ENCODE peak calls at places on chromosomes 16 and 17, in eight cellular contexts. B, M, F, L, T, Q, O and D are unnamed samples.

GRCh38 chr17:8522577-8522976 is 86.9 kb downstream of the NDEL1 start:
- DNase-seq in T (no peak), Q (no peak), M (no peak), L (no peak), F (no peak), B (no peak), O (no peak), D (no peak)

GRCh38 chr17:77424585-77425344 is 284.0 kb downstream of the SEC14L1 start:
- DNase-seq in O (no peak), Q (no peak), F (peak), L (no peak), B (peak), M (peak), T (no peak), D (no peak)

GRCh38 chr17:5580367-5580766 is 3.9 kb downstream of the NLRP1 start:
- DNase-seq in B (no peak), M (no peak), L (no peak), Q (no peak), F (no peak), O (no peak), T (no peak), D (no peak)

GRCh38 chr17:9498490-9498889 is 77.1 kb downstream of the STX8 start:
- DNase-seq in Q (no peak), T (no peak), F (no peak), O (no peak), L (no peak), M (no peak), B (no peak), D (no peak)

GRCh38 chr17:47816947-47817346 is 4.6 kb downstream of the OSBPL7 start:
- DNase-seq in O (no peak), M (no peak), B (no peak), Q (no peak), T (no peak), L (no peak), F (no peak), D (no peak)

GRCh38 chr17:8015957-8016631 is 13.7 kb downstream of the GUCY2D start:
- DNase-seq in M (no peak), B (no peak), F (no peak), L (no peak), T (no peak), Q (no peak), O (no peak), D (no peak)

GRCh38 chr16:85027968-85028637 is 508 bp downstream of the KIAA0513 start:
- DNase-seq in M (peak), O (no peak), F (no peak), B (no peak), L (no peak), T (no peak), Q (peak), D (peak)

GRCh38 chr16:20854963-20855362 is 45.2 kb downstream of the DCUN1D3 start:
- DNase-seq in B (no peak), Q (no peak), M (no peak), L (no peak), T (no peak), O (no peak), F (no peak), D (no peak)

GRCh38 chr17:64455993-64456885 is 7.3 kb downstream of the MILR1 start:
- DNase-seq in T (no peak), O (no peak), B (no peak), M (no peak), L (no peak), Q (no peak), F (no peak), D (no peak)

GRCh38 chr16:89365044-89365467 is 125.3 kb downstream of the ANKRD11 start:
- DNase-seq in B (no peak), F (no peak), T (no peak), M (peak), Q (no peak), L (no peak), O (no peak), D (no peak)

GRCh38 chr16:53282975-53283946 is 151.0 kb upstream of the RBL2 start:
- DNase-seq in F (no peak), O (peak), L (no peak), M (peak), Q (no peak), B (no peak), T (no peak), D (no peak)

GRCh38 chr16:86088287-86088686 is 189.3 kb downstream of the IRF8 start:
- DNase-seq in O (no peak), M (no peak), T (no peak), Q (no peak), B (no peak), F (no peak), L (no peak), D (no peak)

GRCh38 chr17:27921077-27921476 is 27.9 kb upstream of the LYRM9 start:
- DNase-seq in T (no peak), Q (no peak), B (no peak), M (no peak), O (no peak), F (no peak), L (no peak), D (no peak)

GRCh38 chr16:4288148-4288921 is 15.5 kb upstream of the TFAP4 start:
- DNase-seq in O (no peak), L (peak), Q (peak), F (peak), M (peak), B (peak), T (peak), D (peak)

GRCh38 chr16:84541999-84542876 is 37.8 kb upstream of the MEAK7 start:
- DNase-seq in O (no peak), L (no peak), M (peak), T (no peak), F (no peak), Q (no peak), B (no peak), D (no peak)

GRCh38 chr17:29124135-29124930 is 55.9 kb downstream of the MYO18A start:
- DNase-seq in Q (peak), L (no peak), F (no peak), O (no peak), B (no peak), M (peak), T (no peak), D (peak)

GRCh38 chr17:20010099-20010863 is 1.1 kb downstream of the SPECC1 start:
- DNase-seq in M (peak), Q (no peak), T (no peak), B (peak), L (no peak), O (no peak), F (no peak), D (no peak)

GRCh38 chr16:17359778-17360177 is 111.0 kb downstream of the XYLT1 start:
- DNase-seq in M (peak), F (no peak), B (no peak), L (no peak), T (no peak), Q (peak), O (no peak), D (peak)

GRCh38 chr16:3580271-3580670 is 3.1 kb upstream of the NLRC3 start:
- DNase-seq in L (no peak), M (no peak), B (no peak), O (no peak), T (no peak), Q (no peak), F (no peak), D (no peak)

GRCh38 chr16:5571446-5571845 is 473.9 kb upstream of the EEF2KMT start:
- DNase-seq in F (no peak), Q (no peak), O (no peak), L (no peak), T (no peak), M (no peak), B (no peak), D (no peak)

GRCh38 chr16:11627822-11628457 is 40.3 kb upstream of the SNN start:
- DNase-seq in B (no peak), T (no peak), O (no peak), M (peak), Q (no peak), L (no peak), F (no peak), D (no peak)

GRCh38 chr16:30003670-30004423 is 7.0 kb downstream of the DOC2A start:
- DNase-seq in F (no peak), L (no peak), Q (no peak), M (no peak), O (no peak), B (no peak), T (no peak), D (no peak)

GRCh38 chr17:75950850-75951554 is 10.2 kb upstream of the FBF1 start:
- DNase-seq in L (no peak), B (no peak), T (no peak), F (no peak), M (peak), Q (no peak), O (no peak), D (no peak)

GRCh38 chr17:64420143-64420670 is 28.7 kb upstream of the MILR1 start:
- DNase-seq in L (no peak), O (no peak), B (no peak), M (peak), T (no peak), F (no peak), Q (no peak), D (peak)

GRCh38 chr17:20266806-20267458 is 200.4 kb downstream of the LGALS9B start:
- DNase-seq in F (no peak), O (no peak), L (no peak), M (peak), B (no peak), Q (no peak), T (no peak), D (no peak)

GRCh38 chr16:22317001-22317530 is 19.9 kb downstream of the POLR3E start:
- DNase-seq in F (no peak), T (no peak), L (no peak), O (no peak), Q (no peak), B (no peak), M (no peak), D (no peak)

GRCh38 chr16:24478401-24478800 is 61.0 kb upstream of the RBBP6 start:
- DNase-seq in M (no peak), T (no peak), F (no peak), Q (no peak), L (no peak), O (no peak), B (no peak), D (no peak)

GRCh38 chr17:75645501-75645888 is 12.3 kb downstream of the SMIM5 start:
- DNase-seq in L (no peak), Q (no peak), O (no peak), M (no peak), F (no peak), B (no peak), T (no peak), D (no peak)

GRCh38 chr17:10420811-10421210 is 939 bp downstream of the MYH8 start:
- DNase-seq in Q (no peak), F (no peak), O (no peak), M (no peak), T (no peak), L (no peak), B (no peak), D (no peak)

GRCh38 chr17:64341181-64341580 is 49.5 kb downstream of the PECAM1 start:
- DNase-seq in F (no peak), Q (no peak), B (no peak), T (no peak), L (no peak), M (no peak), O (no peak), D (no peak)

GRCh38 chr17:80790021-80790765 is 201.4 kb upstream of the CHMP6 start:
- DNase-seq in M (peak), T (no peak), F (no peak), L (no peak), O (peak), B (no peak), Q (peak), D (peak)

GRCh38 chr16:74582984-74583383 is 23.9 kb downstream of the GLG1 start:
- DNase-seq in O (no peak), T (no peak), M (no peak), Q (no peak), L (no peak), B (no peak), F (no peak), D (no peak)

GRCh38 chr16:71230122-71230845 is at the start of gene HYDIN:
- DNase-seq in M (peak), B (peak), L (no peak), T (peak), Q (peak), O (no peak), F (peak), D (peak)

GRCh38 chr16:19123535-19124178 is 9.9 kb downstream of the ITPRIPL2 start:
- DNase-seq in B (no peak), L (no peak), M (no peak), T (no peak), F (no peak), Q (no peak), O (no peak), D (no peak)